ENCODE peak calls at places on chromosomes 6 and 20, in five cellular contexts. O, X, E, J and W are unnamed samples.

GRCh38 chr20:60210779-60211617 is 252.8 kb downstream of the CDH26 start:
- DNase-seq in O (peak; percentile 55), X (peak; percentile 62), E (no peak), J (peak; percentile 23), W (peak; percentile 86)

GRCh38 chr6:111788779-111789276 is 84.4 kb downstream of the FYN start:
- DNase-seq in O (peak; percentile 78), X (no peak), E (no peak), J (no peak), W (no peak)

GRCh38 chr6:127201321-127201720 is 65.3 kb upstream of the RNF146 start:
- DNase-seq in O (no peak), X (no peak), E (no peak), J (no peak), W (no peak)

GRCh38 chr20:17444091-17444490 is 87.1 kb downstream of the BFSP1 start:
- DNase-seq in O (no peak), X (no peak), E (no peak), J (no peak), W (no peak)

GRCh38 chr6:56073761-56074160 is 173.6 kb downstream of the COL21A1 start:
- DNase-seq in O (no peak), X (no peak), E (no peak), J (no peak), W (no peak)

GRCh38 chr20:57652865-57653545 is 32.8 kb upstream of the ZBP1 start:
- DNase-seq in O (no peak), X (no peak), E (no peak), J (no peak), W (peak; percentile 10)

GRCh38 chr20:37102571-37102970 is 6.8 kb upstream of the RBL1 start:
- DNase-seq in O (no peak), X (no peak), E (no peak), J (no peak), W (no peak)

GRCh38 chr6:43668151-43669028 is 19.2 kb downstream of the MRPS18A start:
- DNase-seq in O (peak; percentile 68), X (peak; percentile 83), E (no peak), J (peak; percentile 51), W (peak; percentile 46)

GRCh38 chr6:46128476-46128875 is 1.3 kb upstream of the ENPP4 start:
- DNase-seq in O (no peak), X (no peak), E (no peak), J (no peak), W (no peak)

GRCh38 chr6:137234505-137234863 is 15.3 kb upstream of the IFNGR1 start:
- DNase-seq in O (no peak), X (peak; percentile 53), E (no peak), J (no peak), W (peak; percentile 39)

GRCh38 chr6:156250593-156250992 is 526.6 kb upstream of the ARID1B start:
- DNase-seq in O (no peak), X (no peak), E (no peak), J (no peak), W (no peak)